ENCODE peak calls at places on chromosomes 2 and 18, in nine cellular contexts. N is heart right ventricle, U is endothelial cell, O is tibial artery, B is AG04450, M is gastrocnemius medialis, R is kidney, T is HCT116, Y is right atrium auricular region. W is an unnamed sample.

GRCh38 chr2:39942970-39943369 is 163.9 kb upstream of the THUMPD2 start:
- DNase-seq in N (no peak), U (no peak), O (no peak), B (no peak), M (no peak), R (no peak), T (no peak), Y (no peak), W (no peak)

GRCh38 chr2:136765736-136766323 is 485 bp downstream of the THSD7B start:
- DNase-seq in N (no peak), U (peak; percentile 40), O (no peak), B (no peak), M (no peak), R (peak; percentile 49), T (no peak), Y (no peak), W (no peak)

GRCh38 chr2:234372506-234372905 is 124.4 kb downstream of the ARL4C start:
- DNase-seq in N (no peak), U (no peak), O (no peak), B (no peak), M (no peak), R (no peak), T (no peak), Y (no peak), W (no peak)

GRCh38 chr2:127182626-127183458 is 37.3 kb downstream of the CYP27C1 start:
- DNase-seq in N (no peak), U (no peak), O (peak; percentile 52), B (no peak), M (no peak), R (no peak), T (no peak), Y (no peak), W (no peak)

GRCh38 chr2:202237787-202238233 is 587 bp downstream of the SUMO1 start:
- DNase-seq in N (peak; percentile 28), U (peak; percentile 54), O (peak; percentile 65), B (no peak), M (no peak), R (no peak), T (no peak), Y (no peak), W (peak; percentile 71)

GRCh38 chr2:45380131-45380836 is 230.8 kb downstream of the SRBD1 start:
- DNase-seq in N (no peak), U (no peak), O (no peak), B (no peak), M (no peak), R (no peak), T (no peak), Y (no peak), W (no peak)

GRCh38 chr2:218798767-218799504 is 17.0 kb downstream of the CYP27A1 start:
- DNase-seq in N (no peak), U (no peak), O (no peak), B (no peak), M (no peak), R (no peak), T (no peak), Y (no peak), W (no peak)

GRCh38 chr2:202720226-202720625 is 85.5 kb downstream of the FAM117B start:
- DNase-seq in N (no peak), U (no peak), O (no peak), B (no peak), M (no peak), R (no peak), T (no peak), Y (no peak), W (no peak)

GRCh38 chr18:63182861-63183260 is 136.7 kb downstream of the BCL2 start:
- DNase-seq in N (no peak), U (no peak), O (no peak), B (no peak), M (no peak), R (no peak), T (no peak), Y (no peak), W (no peak)

GRCh38 chr18:61894751-61895524 is 2.1 kb upstream of the RNF152 start:
- DNase-seq in N (no peak), U (no peak), O (no peak), B (no peak), M (no peak), R (no peak), T (no peak), Y (no peak), W (no peak)

GRCh38 chr18:61892683-61893303 is at the start of gene RNF152:
- DNase-seq in N (peak; percentile 44), U (peak; percentile 41), O (peak; percentile 79), B (no peak), M (no peak), R (peak; percentile 81), T (no peak), Y (no peak), W (peak; percentile 71)

GRCh38 chr18:61896118-61896517 is 3.3 kb upstream of the RNF152 start:
- DNase-seq in N (no peak), U (no peak), O (no peak), B (no peak), M (no peak), R (no peak), T (no peak), Y (no peak), W (no peak)

GRCh38 chr18:61893304-61893970 is 630 bp upstream of the RNF152 start:
- DNase-seq in N (peak; percentile 45), U (peak; percentile 59), O (peak; percentile 81), B (no peak), M (no peak), R (peak; percentile 88), T (no peak), Y (no peak), W (peak; percentile 80)

DNA sequence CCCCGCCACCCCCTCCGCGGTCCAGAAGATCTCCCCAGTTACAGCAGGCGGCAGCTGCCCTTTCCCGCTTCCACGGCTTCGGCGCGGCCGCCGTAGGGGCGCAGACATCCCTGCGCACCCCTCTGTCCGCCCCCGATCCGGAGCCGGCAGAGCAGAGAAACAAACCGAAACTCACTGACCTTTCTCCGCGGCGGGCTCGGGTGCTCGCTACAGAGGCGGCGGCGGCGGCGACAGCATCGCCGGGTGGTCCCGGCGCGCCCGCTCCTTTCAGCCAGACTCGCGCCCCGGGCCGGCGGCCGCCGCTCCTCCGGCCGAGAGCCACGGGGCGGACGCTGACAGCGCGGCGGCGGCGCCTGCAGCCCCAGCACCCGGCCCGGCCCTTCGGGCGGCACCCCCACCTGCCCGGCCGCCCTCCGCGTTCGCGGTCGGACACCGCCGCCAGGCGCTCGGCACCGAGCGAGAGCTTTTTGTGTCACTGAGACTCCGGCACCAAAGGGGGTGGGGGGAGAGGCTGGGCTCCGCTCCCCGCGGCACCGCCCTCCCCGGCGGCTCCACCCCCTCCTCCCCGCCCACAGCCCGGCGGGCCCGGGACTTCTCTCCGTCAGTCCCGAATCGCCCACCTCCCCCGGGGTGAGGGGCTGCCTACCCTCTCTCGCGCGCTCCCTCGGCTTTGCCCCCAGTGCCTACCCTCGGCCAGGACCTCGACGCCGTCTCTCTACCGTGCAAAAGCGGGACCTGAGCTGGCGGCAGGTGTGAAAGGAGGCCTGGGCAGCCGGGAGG is 1.4 kb upstream of the RNF152 start:
- DNase-seq in N (peak; percentile 87), U (peak; percentile 62), O (peak; percentile 93), B (no peak), M (peak; percentile 61), R (peak; percentile 95), T (peak; percentile 18), Y (peak; percentile 72), W (peak; percentile 83)
- TF ChIP-seq CTCF in N (peak; percentile 48), U (no peak), O (peak; percentile 46), B (peak; percentile 24), M (peak; percentile 14), R (peak; percentile 47), T (no peak), Y (peak; percentile 58), W (no peak)

GRCh38 chr18:11521853-11522252 is 87.5 kb upstream of the SLC35G4 start:
- DNase-seq in N (no peak), U (no peak), O (no peak), B (no peak), M (no peak), R (no peak), T (no peak), Y (no peak), W (no peak)

GRCh38 chr18:11516988-11517630 is 92.3 kb upstream of the SLC35G4 start:
- DNase-seq in N (peak; percentile 14), U (no peak), O (no peak), B (no peak), M (no peak), R (no peak), T (no peak), Y (peak; percentile 63), W (no peak)

GRCh38 chr18:11520536-11520935 is 88.9 kb upstream of the SLC35G4 start:
- DNase-seq in N (no peak), U (no peak), O (no peak), B (no peak), M (no peak), R (no peak), T (no peak), Y (no peak), W (no peak)

GRCh38 chr18:11522992-11523391 is 86.4 kb upstream of the SLC35G4 start:
- DNase-seq in N (no peak), U (no peak), O (no peak), B (no peak), M (no peak), R (no peak), T (no peak), Y (no peak), W (no peak)

GRCh38 chr18:11518788-11519685 is 90.4 kb upstream of the SLC35G4 start:
- DNase-seq in N (peak; percentile 14), U (peak; percentile 72), O (no peak), B (peak; percentile 20), M (no peak), R (peak; percentile 61), T (peak; percentile 57), Y (no peak), W (no peak)
- TF ChIP-seq CTCF in N (peak; percentile 57), U (peak; percentile 64), O (peak; percentile 25), B (peak; percentile 73), M (no peak), R (peak; percentile 45), T (peak; percentile 98), Y (peak; percentile 65), W (peak; percentile 84)

DNA sequence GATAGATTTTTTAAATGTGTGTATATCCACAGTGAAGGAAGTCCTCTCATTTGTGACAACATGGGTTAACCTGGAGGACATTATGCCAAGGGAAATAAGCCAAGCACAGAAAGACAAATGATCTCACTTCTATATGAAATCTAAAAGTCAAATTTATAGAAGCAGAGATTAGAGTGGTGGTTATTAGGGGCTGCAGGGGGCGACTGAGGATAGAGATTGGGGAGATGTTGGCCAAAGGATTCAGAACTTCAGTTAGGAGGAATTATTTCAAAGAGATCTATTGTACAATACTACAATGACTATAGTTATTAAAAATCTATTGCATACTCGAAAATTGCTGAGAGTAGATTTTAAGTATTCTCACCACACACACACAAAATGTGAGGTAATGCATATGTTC is 252.4 kb upstream of the SLC39A10 start:
- DNase-seq in N (no peak), U (no peak), O (no peak), B (no peak), M (no peak), R (no peak), T (no peak), Y (no peak), W (no peak)
- TF ChIP-seq CTCF in N (no peak), U (no peak), O (peak; percentile 23), B (peak; percentile 29), M (no peak), R (no peak), T (no peak), Y (no peak), W (no peak)

DNA sequence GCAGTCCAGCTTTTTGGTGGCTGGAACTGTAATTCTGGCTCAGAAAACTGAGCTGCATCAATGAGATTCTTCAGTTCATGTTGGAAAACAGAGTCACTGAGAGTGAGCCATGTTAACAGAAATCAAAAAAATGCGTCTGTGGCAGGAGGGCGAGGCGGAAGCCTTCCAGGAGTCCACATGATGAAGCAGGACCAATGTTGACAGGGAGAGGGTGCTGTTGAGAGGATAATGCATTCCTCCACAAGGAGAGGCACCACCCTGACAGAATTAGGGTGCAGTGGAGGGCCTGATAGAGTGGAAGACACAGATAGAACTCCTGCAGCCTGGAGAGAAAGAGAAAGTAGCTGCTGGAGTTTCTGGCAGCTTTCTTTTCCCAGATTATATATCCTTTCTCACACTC is 111.5 kb downstream of the MGAT5 start:
- DNase-seq in N (no peak), U (no peak), O (no peak), B (no peak), M (no peak), R (no peak), T (peak; percentile 10), Y (no peak), W (no peak)
- TF ChIP-seq CTCF in N (no peak), U (no peak), O (no peak), B (peak; percentile 17), M (no peak), R (no peak), T (peak; percentile 28), Y (no peak), W (peak; percentile 24)

W was measured in type B pancreatic cell.